ENCODE peak calls at places on chromosomes 5 and 9, in seven cellular contexts. One of them, this sample, is unnamed.

GRCh38 chr5:54535149-54535844 is 17.7 kb downstream of the SNX18 start:
- DNase-seq in choroid plexus epithelial cell: no peak
- DNase-seq in HTR-8/SVneo: no peak
- DNase-seq in COR-L47: no peak
- DNase-seq in hepatocyte: no peak
- DNase-seq in thoracic aorta: no peak
- DNase-seq in activated naive CD4-positive, alpha-beta T cell treated with anti-CD3 and anti-CD28 coated beads, Interleukin-2, amount 50 U/mL, for 72 hours: no peak
- DNase-seq in this sample: no peak

GRCh38 chr5:167284491-167284890 is 1007.0 kb upstream of the WWC1 start:
- DNase-seq in thoracic aorta: no peak
- DNase-seq in COR-L47: no peak
- DNase-seq in hepatocyte: no peak
- DNase-seq in choroid plexus epithelial cell: peak
- DNase-seq in HTR-8/SVneo: no peak
- DNase-seq in activated naive CD4-positive, alpha-beta T cell treated with anti-CD3 and anti-CD28 coated beads, Interleukin-2, amount 50 U/mL, for 72 hours: no peak
- DNase-seq in this sample: peak

GRCh38 chr5:74575741-74576538 is 64.6 kb downstream of the ENC1 start:
- DNase-seq in choroid plexus epithelial cell: peak
- DNase-seq in hepatocyte: no peak
- DNase-seq in COR-L47: no peak
- DNase-seq in thoracic aorta: no peak
- DNase-seq in HTR-8/SVneo: peak
- DNase-seq in activated naive CD4-positive, alpha-beta T cell treated with anti-CD3 and anti-CD28 coated beads, Interleukin-2, amount 50 U/mL, for 72 hours: no peak
- DNase-seq in this sample: peak

GRCh38 chr5:112123060-112123459 is 296.0 kb downstream of the EPB41L4A start:
- DNase-seq in thoracic aorta: no peak
- DNase-seq in hepatocyte: no peak
- DNase-seq in activated naive CD4-positive, alpha-beta T cell treated with anti-CD3 and anti-CD28 coated beads, Interleukin-2, amount 50 U/mL, for 72 hours: no peak
- DNase-seq in COR-L47: no peak
- DNase-seq in choroid plexus epithelial cell: no peak
- DNase-seq in HTR-8/SVneo: no peak
- DNase-seq in this sample: no peak

GRCh38 chr5:124740991-124741583 is 5.4 kb downstream of the ZNF608 start:
- DNase-seq in choroid plexus epithelial cell: peak
- DNase-seq in hepatocyte: no peak
- DNase-seq in HTR-8/SVneo: no peak
- DNase-seq in activated naive CD4-positive, alpha-beta T cell treated with anti-CD3 and anti-CD28 coated beads, Interleukin-2, amount 50 U/mL, for 72 hours: no peak
- DNase-seq in COR-L47: no peak
- DNase-seq in thoracic aorta: no peak
- DNase-seq in this sample: no peak

GRCh38 chr5:139061856-139062255 is 136.3 kb downstream of the SIL1 start:
- DNase-seq in COR-L47: peak
- DNase-seq in activated naive CD4-positive, alpha-beta T cell treated with anti-CD3 and anti-CD28 coated beads, Interleukin-2, amount 50 U/mL, for 72 hours: no peak
- DNase-seq in thoracic aorta: no peak
- DNase-seq in choroid plexus epithelial cell: peak
- DNase-seq in HTR-8/SVneo: no peak
- DNase-seq in hepatocyte: peak
- DNase-seq in this sample: peak

GRCh38 chr5:5980601-5981000 is 397.7 kb downstream of the MED10 start:
- DNase-seq in choroid plexus epithelial cell: no peak
- DNase-seq in COR-L47: no peak
- DNase-seq in hepatocyte: no peak
- DNase-seq in thoracic aorta: no peak
- DNase-seq in activated naive CD4-positive, alpha-beta T cell treated with anti-CD3 and anti-CD28 coated beads, Interleukin-2, amount 50 U/mL, for 72 hours: no peak
- DNase-seq in HTR-8/SVneo: no peak
- DNase-seq in this sample: no peak

GRCh38 chr5:27011274-27011673 is 27.1 kb downstream of the CDH9 start:
- DNase-seq in activated naive CD4-positive, alpha-beta T cell treated with anti-CD3 and anti-CD28 coated beads, Interleukin-2, amount 50 U/mL, for 72 hours: no peak
- DNase-seq in COR-L47: no peak
- DNase-seq in choroid plexus epithelial cell: peak
- DNase-seq in HTR-8/SVneo: no peak
- DNase-seq in thoracic aorta: no peak
- DNase-seq in hepatocyte: no peak
- DNase-seq in this sample: no peak

GRCh38 chr5:134438268-134438622 is 26.6 kb upstream of the CDKN2AIPNL start:
- DNase-seq in activated naive CD4-positive, alpha-beta T cell treated with anti-CD3 and anti-CD28 coated beads, Interleukin-2, amount 50 U/mL, for 72 hours: no peak
- DNase-seq in choroid plexus epithelial cell: peak
- DNase-seq in HTR-8/SVneo: no peak
- DNase-seq in COR-L47: no peak
- DNase-seq in thoracic aorta: no peak
- DNase-seq in hepatocyte: no peak
- DNase-seq in this sample: peak

GRCh38 chr5:6468104-6468503 is 19.4 kb downstream of the UBE2QL1 start:
- DNase-seq in thoracic aorta: no peak
- DNase-seq in hepatocyte: no peak
- DNase-seq in COR-L47: no peak
- DNase-seq in activated naive CD4-positive, alpha-beta T cell treated with anti-CD3 and anti-CD28 coated beads, Interleukin-2, amount 50 U/mL, for 72 hours: no peak
- DNase-seq in choroid plexus epithelial cell: no peak
- DNase-seq in HTR-8/SVneo: no peak
- DNase-seq in this sample: no peak

GRCh38 chr9:132878695-132879064 is at the start of gene SPACA9:
- DNase-seq in choroid plexus epithelial cell: peak
- DNase-seq in hepatocyte: peak
- DNase-seq in thoracic aorta: peak
- DNase-seq in HTR-8/SVneo: peak
- DNase-seq in COR-L47: peak
- DNase-seq in activated naive CD4-positive, alpha-beta T cell treated with anti-CD3 and anti-CD28 coated beads, Interleukin-2, amount 50 U/mL, for 72 hours: no peak
- DNase-seq in this sample: peak

GRCh38 chr5:95760291-95761191 is 29.4 kb downstream of the RHOBTB3 start:
- DNase-seq in activated naive CD4-positive, alpha-beta T cell treated with anti-CD3 and anti-CD28 coated beads, Interleukin-2, amount 50 U/mL, for 72 hours: no peak
- DNase-seq in choroid plexus epithelial cell: peak
- DNase-seq in HTR-8/SVneo: peak
- DNase-seq in hepatocyte: peak
- DNase-seq in COR-L47: no peak
- DNase-seq in thoracic aorta: no peak
- DNase-seq in this sample: peak

GRCh38 chr5:151051066-151051930 is 29.5 kb downstream of the TNIP1 start:
- DNase-seq in COR-L47: peak
- DNase-seq in HTR-8/SVneo: peak
- DNase-seq in choroid plexus epithelial cell: peak
- DNase-seq in thoracic aorta: no peak
- DNase-seq in hepatocyte: peak
- DNase-seq in activated naive CD4-positive, alpha-beta T cell treated with anti-CD3 and anti-CD28 coated beads, Interleukin-2, amount 50 U/mL, for 72 hours: no peak
- DNase-seq in this sample: peak

GRCh38 chr5:38660194-38660668 is 103.8 kb upstream of the LIFR start:
- DNase-seq in thoracic aorta: no peak
- DNase-seq in activated naive CD4-positive, alpha-beta T cell treated with anti-CD3 and anti-CD28 coated beads, Interleukin-2, amount 50 U/mL, for 72 hours: no peak
- DNase-seq in HTR-8/SVneo: no peak
- DNase-seq in choroid plexus epithelial cell: no peak
- DNase-seq in COR-L47: peak
- DNase-seq in hepatocyte: peak
- DNase-seq in this sample: no peak

GRCh38 chr9:73170185-73170957 is 18.7 kb downstream of the ANXA1 start:
- DNase-seq in hepatocyte: no peak
- DNase-seq in COR-L47: no peak
- DNase-seq in HTR-8/SVneo: no peak
- DNase-seq in choroid plexus epithelial cell: no peak
- DNase-seq in thoracic aorta: no peak
- DNase-seq in activated naive CD4-positive, alpha-beta T cell treated with anti-CD3 and anti-CD28 coated beads, Interleukin-2, amount 50 U/mL, for 72 hours: no peak
- DNase-seq in this sample: no peak

GRCh38 chr5:180604271-180604670 is 13.0 kb upstream of the SCGB3A1 start:
- DNase-seq in thoracic aorta: no peak
- DNase-seq in COR-L47: no peak
- DNase-seq in activated naive CD4-positive, alpha-beta T cell treated with anti-CD3 and anti-CD28 coated beads, Interleukin-2, amount 50 U/mL, for 72 hours: no peak
- DNase-seq in HTR-8/SVneo: no peak
- DNase-seq in hepatocyte: no peak
- DNase-seq in choroid plexus epithelial cell: no peak
- DNase-seq in this sample: no peak

GRCh38 chr5:92378961-92379611 is 996.0 kb upstream of the ARRDC3 start:
- DNase-seq in choroid plexus epithelial cell: peak
- DNase-seq in HTR-8/SVneo: no peak
- DNase-seq in COR-L47: no peak
- DNase-seq in thoracic aorta: no peak
- DNase-seq in hepatocyte: no peak
- DNase-seq in activated naive CD4-positive, alpha-beta T cell treated with anti-CD3 and anti-CD28 coated beads, Interleukin-2, amount 50 U/mL, for 72 hours: no peak
- DNase-seq in this sample: peak

GRCh38 chr5:150700298-150700599 is 613 bp downstream of the RBM22 start:
- DNase-seq in activated naive CD4-positive, alpha-beta T cell treated with anti-CD3 and anti-CD28 coated beads, Interleukin-2, amount 50 U/mL, for 72 hours: no peak
- DNase-seq in HTR-8/SVneo: no peak
- DNase-seq in choroid plexus epithelial cell: no peak
- DNase-seq in COR-L47: no peak
- DNase-seq in hepatocyte: no peak
- DNase-seq in thoracic aorta: peak
- DNase-seq in this sample: no peak